ENCODE peak calls at places on chromosomes 16 and 17, in five cellular contexts. T, Y, G, A and R are unnamed samples.

GRCh38 chr16:72992142-72992601 is 55.8 kb downstream of the ZFHX3 start:
- DNase-seq in T (no peak), Y (no peak), G (no peak), A (no peak), R (no peak)

GRCh38 chr17:52106638-52107261 is 51.8 kb downstream of the CA10 start:
- DNase-seq in T (peak; percentile 48), Y (peak; percentile 18), G (no peak), A (peak; percentile 54), R (peak; percentile 61)

GRCh38 chr17:47286198-47286914 is 32.7 kb downstream of the ITGB3 start:
- DNase-seq in T (no peak), Y (no peak), G (no peak), A (no peak), R (no peak)

GRCh38 chr16:3804426-3805016 is 76.0 kb downstream of the CREBBP start:
- DNase-seq in T (no peak), Y (no peak), G (no peak), A (no peak), R (no peak)

GRCh38 chr17:81466564-81467472 is 45.8 kb downstream of the ACTG1 start:
- DNase-seq in T (no peak), Y (no peak), G (no peak), A (no peak), R (no peak)

GRCh38 chr16:73231969-73232554 is 184.1 kb upstream of the ZFHX3 start:
- DNase-seq in T (no peak), Y (no peak), G (peak; percentile 19), A (peak; percentile 37), R (no peak)

GRCh38 chr17:29010129-29010528 is 4.3 kb upstream of the SEZ6 start:
- DNase-seq in T (no peak), Y (no peak), G (no peak), A (no peak), R (no peak)

GRCh38 chr16:4675864-4676786 is 17.2 kb upstream of the NUDT16L1 start:
- DNase-seq in T (no peak), Y (no peak), G (no peak), A (no peak), R (no peak)

GRCh38 chr16:56262148-56262878 is 71.0 kb downstream of the GNAO1 start:
- DNase-seq in T (no peak), Y (no peak), G (no peak), A (no peak), R (no peak)

GRCh38 chr16:12449795-12450194 is 353.9 kb downstream of the CPPED1 start:
- DNase-seq in T (no peak), Y (no peak), G (no peak), A (no peak), R (no peak)

GRCh38 chr17:20284018-20284417 is 183.3 kb downstream of the LGALS9B start:
- DNase-seq in T (no peak), Y (no peak), G (no peak), A (no peak), R (peak; percentile 46)

GRCh38 chr16:17784073-17784472 is 313.3 kb upstream of the XYLT1 start:
- DNase-seq in T (no peak), Y (no peak), G (no peak), A (no peak), R (peak; percentile 60)

GRCh38 chr17:66365204-66365524 is 62.8 kb downstream of the PRKCA start:
- DNase-seq in T (no peak), Y (no peak), G (no peak), A (no peak), R (no peak)

GRCh38 chr16:17828012-17828411 is 357.3 kb upstream of the XYLT1 start:
- DNase-seq in T (no peak), Y (no peak), G (no peak), A (no peak), R (no peak)

GRCh38 chr17:17561408-17562144 is 29.9 kb downstream of the PEMT start:
- DNase-seq in T (peak; percentile 49), Y (peak; percentile 79), G (peak; percentile 47), A (peak; percentile 41), R (no peak)

GRCh38 chr16:53949716-53950410 is 245.9 kb downstream of the FTO start:
- DNase-seq in T (no peak), Y (no peak), G (no peak), A (no peak), R (no peak)

GRCh38 chr16:54280751-54281150 is 5.8 kb downstream of the IRX3 start:
- DNase-seq in T (no peak), Y (no peak), G (no peak), A (no peak), R (no peak)

GRCh38 chr17:37490638-37491614 is 1.2 kb downstream of the DUSP14 start:
- DNase-seq in T (peak; percentile 29), Y (peak; percentile 48), G (no peak), A (no peak), R (peak; percentile 61)

GRCh38 chr17:72477529-72477928 is 356.7 kb downstream of the SOX9 start:
- DNase-seq in T (peak; percentile 78), Y (no peak), G (no peak), A (peak; percentile 81), R (peak; percentile 89)

GRCh38 chr17:61479493-61480413 is 27.5 kb downstream of the TBX4 start:
- DNase-seq in T (no peak), Y (no peak), G (no peak), A (no peak), R (no peak)

GRCh38 chr17:79735096-79735495 is 4.4 kb downstream of the ENPP7 start:
- DNase-seq in T (no peak), Y (no peak), G (no peak), A (no peak), R (no peak)

GRCh38 chr17:79732246-79732645 is 1.5 kb downstream of the ENPP7 start:
- DNase-seq in T (no peak), Y (no peak), G (no peak), A (no peak), R (no peak)

GRCh38 chr17:79733692-79734070 is 2.9 kb downstream of the ENPP7 start:
- DNase-seq in T (no peak), Y (no peak), G (no peak), A (no peak), R (no peak)

GRCh38 chr17:79730769-79731483 is at the start of gene ENPP7:
- DNase-seq in T (no peak), Y (no peak), G (no peak), A (no peak), R (no peak)

GRCh38 chr17:79732804-79733691 is 2.3 kb downstream of the ENPP7 start:
- DNase-seq in T (peak; percentile 46), Y (no peak), G (no peak), A (no peak), R (no peak)
- H3K4me3 ChIP-seq in T (peak overlapping the region; percentile 4), Y (peak overlapping the region; percentile 43), G (peak overlapping the region; percentile 28), A (no peak overlapping the region), R (no peak overlapping the region)

DNA sequence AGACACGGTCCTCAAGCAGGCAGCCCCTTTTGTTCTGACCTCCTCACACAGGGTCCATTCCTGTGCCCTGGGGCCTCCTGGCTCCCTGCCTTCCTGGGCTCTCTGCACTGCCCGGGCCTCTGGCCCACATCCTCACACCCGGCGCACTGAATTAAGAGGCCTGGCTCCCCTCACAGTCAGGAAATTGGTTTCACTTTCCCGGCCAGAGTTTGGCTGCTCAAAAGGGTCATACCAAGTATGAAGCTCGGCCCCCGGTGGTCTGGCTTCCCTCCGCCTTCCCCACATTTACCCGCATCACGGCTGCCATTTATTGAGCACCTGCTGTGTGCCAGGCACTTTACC is 220.0 kb downstream of the NTN1 start:
- DNase-seq in T (peak; percentile 48), Y (peak; percentile 38), G (peak; percentile 65), A (no peak), R (peak; percentile 51)
- H3K4me1 ChIP-seq in T (peaks cover 10% of the 10 kb centered on the region), Y (peaks cover 17% of the 10 kb centered on the region), G (peaks cover 23% of the 10 kb centered on the region), A (peaks cover 27% of the 10 kb centered on the region), R (peaks cover 30% of the 10 kb centered on the region)

DNA sequence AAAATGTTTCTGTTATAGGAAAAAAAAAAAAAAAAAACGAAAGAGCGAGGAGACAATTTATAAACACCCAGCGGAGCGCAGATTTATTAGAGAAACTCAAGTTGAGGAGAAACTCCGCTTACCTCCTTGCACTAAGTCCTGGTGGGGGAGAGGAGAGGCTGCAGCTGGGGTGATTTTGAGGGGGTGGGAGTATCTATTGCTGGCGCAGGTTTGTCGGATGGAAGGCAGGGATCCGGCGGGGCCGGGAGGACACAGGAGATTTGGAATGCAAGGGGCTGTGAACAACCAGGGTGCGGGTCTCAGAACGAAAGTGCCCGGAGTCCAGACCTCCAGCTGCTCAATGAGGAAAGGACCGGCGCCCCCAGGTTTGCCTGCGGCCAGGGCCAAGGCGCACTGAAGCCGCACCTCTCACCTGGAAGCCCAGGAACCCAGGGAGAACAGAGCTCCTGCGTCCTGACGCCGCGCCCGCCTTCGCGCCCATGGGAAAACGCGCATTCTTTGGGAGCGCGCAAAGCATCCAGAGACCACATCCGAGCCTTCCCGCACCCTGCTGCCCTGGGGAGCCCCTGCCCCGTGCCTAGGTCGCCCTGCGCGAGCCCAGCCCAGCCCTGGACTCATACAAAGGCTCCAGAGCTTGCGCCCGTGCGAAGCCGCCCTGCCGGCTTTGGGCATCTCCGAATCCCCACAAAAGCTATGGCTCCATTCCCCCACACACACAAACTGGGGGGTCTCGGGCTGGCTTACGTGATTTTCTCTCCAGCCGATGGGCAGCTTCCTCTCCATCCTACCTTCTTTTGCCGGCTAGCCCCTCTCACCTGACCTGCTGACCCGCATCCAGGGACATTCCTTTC is 2.6 kb upstream of the HOXB8 start:
- DNase-seq in T (no peak), Y (no peak), G (no peak), A (no peak), R (no peak)
- H3K4me3 ChIP-seq in T (peak overlapping the region; percentile 6), Y (no peak overlapping the region), G (no peak overlapping the region), A (no peak overlapping the region), R (no peak overlapping the region)

GRCh38 chr16:25692734-25693508 is 1.2 kb downstream of the HS3ST4 start:
- DNase-seq in T (no peak), Y (no peak), G (no peak), A (no peak), R (no peak)

GRCh38 chr16:25690563-25691143 is 1.1 kb upstream of the HS3ST4 start:
- DNase-seq in T (no peak), Y (no peak), G (no peak), A (no peak), R (no peak)

GRCh38 chr16:25692307-25692706 is 548 bp downstream of the HS3ST4 start:
- DNase-seq in T (no peak), Y (no peak), G (peak; percentile 6), A (peak; percentile 14), R (no peak)

GRCh38 chr16:25691519-25692091 is at the start of gene HS3ST4:
- DNase-seq in T (no peak), Y (no peak), G (no peak), A (no peak), R (no peak)

GRCh38 chr16:25693621-25694020 is 1.9 kb downstream of the HS3ST4 start:
- DNase-seq in T (no peak), Y (no peak), G (no peak), A (no peak), R (no peak)
- H3K4me1 ChIP-seq in T (no peaks in the 10 kb centered on the region), Y (no peaks in the 10 kb centered on the region), G (no peaks in the 10 kb centered on the region), A (peaks cover 22% of the 10 kb centered on the region), R (no peaks in the 10 kb centered on the region)

GRCh38 chr17:2215616-2216364 is 87.8 kb downstream of the SMG6 start:
- DNase-seq in T (peak; percentile 57), Y (peak; percentile 67), G (peak; percentile 72), A (no peak), R (peak; percentile 65)

GRCh38 chr17:2214887-2215615 is 88.5 kb downstream of the SMG6 start:
- DNase-seq in T (no peak), Y (peak; percentile 54), G (peak; percentile 64), A (no peak), R (peak; percentile 19)

GRCh38 chr17:2212328-2212981 is 91.1 kb downstream of the SMG6 start:
- DNase-seq in T (no peak), Y (peak; percentile 70), G (no peak), A (no peak), R (no peak)

GRCh38 chr17:2213291-2213960 is 90.2 kb downstream of the SMG6 start:
- DNase-seq in T (no peak), Y (no peak), G (no peak), A (no peak), R (no peak)

GRCh38 chr17:2214047-2214717 is 89.4 kb downstream of the SMG6 start:
- DNase-seq in T (no peak), Y (peak; percentile 65), G (peak; percentile 47), A (no peak), R (no peak)
- H3K4me3 ChIP-seq in T (no peak overlapping the region), Y (peak overlapping the region; percentile 40), G (peak overlapping the region; percentile 45), A (no peak overlapping the region), R (no peak overlapping the region)